ENCODE peak calls at places on chromosomes 3 and 15, in seven cellular contexts. E, N, L, J, A, I and T are unnamed samples.

GRCh38 chr15:81050806-81051205 is 50.1 kb downstream of the TLNRD1 start:
- DNase-seq in E (no peak), N (no peak), L (no peak), J (no peak), A (no peak), I (no peak), T (no peak)

GRCh38 chr3:45002680-45003079 is 23.4 kb upstream of the CLEC3B start:
- DNase-seq in E (no peak), N (no peak), L (no peak), J (no peak), A (no peak), I (no peak), T (no peak)

GRCh38 chr3:123884993-123885392 is 861 bp upstream of the MYLK start:
- DNase-seq in E (no peak), N (no peak), L (no peak), J (no peak), A (no peak), I (no peak), T (no peak)

GRCh38 chr3:190301591-190301990 is 20.7 kb downstream of the CLDN1 start:
- DNase-seq in E (no peak), N (no peak), L (no peak), J (no peak), A (no peak), I (no peak), T (no peak)

GRCh38 chr15:35958936-35959335 is 413.0 kb upstream of the DPH6 start:
- DNase-seq in E (no peak), N (no peak), L (no peak), J (peak), A (no peak), I (no peak), T (no peak)

GRCh38 chr15:97566957-97567356 is 393.5 kb upstream of the ARRDC4 start:
- DNase-seq in E (no peak), N (no peak), L (no peak), J (peak), A (no peak), I (no peak), T (no peak)

GRCh38 chr15:53072077-53072476 is 281.9 kb upstream of the ONECUT1 start:
- DNase-seq in E (peak), N (peak), L (no peak), J (peak), A (peak), I (peak), T (no peak)

GRCh38 chr15:96331141-96331941 is 841 bp downstream of the NR2F2 start:
- DNase-seq in E (no peak), N (peak), L (no peak), J (peak), A (peak), I (no peak), T (no peak)

GRCh38 chr15:100778831-100779288 is 100.8 kb upstream of the ALDH1A3 start:
- DNase-seq in E (peak), N (no peak), L (no peak), J (no peak), A (no peak), I (no peak), T (no peak)

GRCh38 chr3:194276768-194277546 is 74.2 kb downstream of the CPN2 start:
- DNase-seq in E (no peak), N (no peak), L (no peak), J (peak), A (no peak), I (no peak), T (no peak)